ENCODE peak calls at places on chromosomes 3 and 15, in nine cellular contexts. I, S, U, V, X, B, L, N and J are unnamed samples.

GRCh38 chr15:52150043-52150825 is 37.7 kb upstream of the BCL2L10 start:
- DNase-seq in V (no peak), N (no peak), B (no peak), I (no peak), U (no peak), L (no peak), X (no peak), S (no peak), J (no peak)

GRCh38 chr3:126501736-126502135 is 15.8 kb downstream of the UROC1 start:
- DNase-seq in B (no peak), L (no peak), V (no peak), S (no peak), U (no peak), I (peak), N (no peak), X (no peak), J (no peak)

GRCh38 chr3:27675287-27675686 is 46.8 kb downstream of the EOMES start:
- DNase-seq in L (peak), N (no peak), S (no peak), B (peak), X (no peak), I (no peak), V (no peak), U (no peak), J (no peak)

GRCh38 chr3:79461129-79461792 is 306.5 kb downstream of the ROBO1 start:
- DNase-seq in S (no peak), U (no peak), I (no peak), B (no peak), X (no peak), L (peak), V (no peak), N (no peak), J (no peak)

GRCh38 chr3:53597136-53597915 is 102.9 kb downstream of the CACNA1D start:
- DNase-seq in X (no peak), B (no peak), U (peak), V (no peak), I (no peak), L (no peak), N (peak), S (no peak), J (no peak)

GRCh38 chr15:45442497-45443135 is 64.3 kb upstream of the GATM start:
- DNase-seq in U (no peak), X (no peak), N (no peak), V (no peak), L (no peak), I (no peak), S (no peak), B (peak), J (no peak)

GRCh38 chr15:57411945-57412768 is 35.9 kb downstream of the CGNL1 start:
- DNase-seq in V (no peak), B (no peak), U (no peak), L (no peak), S (no peak), X (no peak), N (no peak), I (peak), J (no peak)

GRCh38 chr15:35753486-35753885 is 207.5 kb upstream of the DPH6 start:
- DNase-seq in V (no peak), S (no peak), X (no peak), I (no peak), N (peak), U (no peak), L (peak), B (no peak), J (no peak)

GRCh38 chr3:132218817-132219390 is 98.3 kb upstream of the ACP3 start:
- DNase-seq in B (no peak), U (no peak), V (no peak), X (no peak), S (no peak), I (no peak), L (no peak), N (no peak), J (no peak)

GRCh38 chr3:72260590-72260914 is 475.6 kb upstream of the PROK2 start:
- DNase-seq in N (no peak), B (no peak), I (no peak), V (no peak), L (no peak), X (no peak), S (no peak), U (no peak), J (no peak)

GRCh38 chr3:183252973-183253363 is at the start of gene B3GNT5:
- DNase-seq in V (no peak), L (no peak), S (no peak), N (peak), U (peak), B (peak), I (peak), X (no peak), J (peak)

GRCh38 chr3:20511863-20512262 is 325.9 kb upstream of the SGO1 start:
- DNase-seq in B (peak), X (no peak), U (peak), V (no peak), I (no peak), N (peak), S (peak), L (peak), J (peak)

GRCh38 chr15:100899601-100900000 is 19.6 kb upstream of the LRRK1 start:
- DNase-seq in V (no peak), U (no peak), I (no peak), B (no peak), S (no peak), N (no peak), L (no peak), X (no peak), J (no peak)

GRCh38 chr3:9595877-9596276 is 42.3 kb upstream of the LHFPL4 start:
- DNase-seq in B (no peak), L (no peak), V (no peak), X (no peak), I (no peak), N (no peak), U (no peak), S (no peak), J (no peak)

GRCh38 chr15:88835646-88836045 is 32.4 kb downstream of the ACAN start:
- DNase-seq in N (peak), B (peak), L (no peak), I (no peak), U (no peak), V (no peak), S (no peak), X (no peak), J (no peak)

GRCh38 chr15:57519806-57520205 is 71.9 kb upstream of the MYZAP start:
- DNase-seq in L (no peak), X (no peak), V (no peak), B (no peak), S (no peak), N (no peak), I (no peak), U (no peak), J (no peak)

GRCh38 chr3:155701882-155702465 is 42.9 kb downstream of the PLCH1 start:
- DNase-seq in U (peak), I (no peak), B (peak), L (peak), S (peak), V (peak), X (no peak), N (peak), J (peak)

GRCh38 chr3:14175383-14176037 is 2.9 kb downstream of the XPC start:
- DNase-seq in U (no peak), B (peak), X (peak), I (no peak), V (peak), L (no peak), S (peak), N (peak), J (no peak)

GRCh38 chr3:195105389-195105788 is 165.6 kb downstream of the XXYLT1 start:
- DNase-seq in S (no peak), I (no peak), U (no peak), N (no peak), L (no peak), X (no peak), V (no peak), B (no peak), J (no peak)

GRCh38 chr3:196995646-196996355 is 27.2 kb upstream of the PIGZ start:
- DNase-seq in N (peak), I (peak), V (no peak), U (no peak), X (no peak), S (no peak), B (no peak), L (no peak), J (peak)

GRCh38 chr15:77642793-77643430 is 10.2 kb upstream of the LINGO1 start:
- DNase-seq in U (no peak), L (no peak), I (no peak), N (peak), V (no peak), S (no peak), X (no peak), B (no peak), J (no peak)

GRCh38 chr15:96340611-96341464 is 10.3 kb downstream of the NR2F2 start:
- DNase-seq in B (peak), U (no peak), S (no peak), X (no peak), L (no peak), V (no peak), N (peak), I (peak), J (peak)

GRCh38 chr3:122977645-122978466 is 49.7 kb downstream of the SEMA5B start:
- DNase-seq in L (peak), I (peak), V (no peak), B (peak), X (no peak), S (no peak), U (no peak), N (peak), J (no peak)

GRCh38 chr3:55173504-55173903 is 245.6 kb upstream of the LRTM1 start:
- DNase-seq in S (no peak), I (no peak), L (no peak), B (no peak), N (no peak), X (no peak), U (no peak), V (no peak), J (no peak)

GRCh38 chr3:119302697-119303630 is 8.8 kb downstream of the ARHGAP31 start:
- DNase-seq in S (no peak), L (no peak), X (no peak), I (no peak), V (no peak), B (peak), U (no peak), N (no peak), J (no peak)

GRCh38 chr3:178263236-178263916 is 272.9 kb upstream of the KCNMB2 start:
- DNase-seq in S (no peak), V (no peak), I (no peak), L (no peak), B (peak), U (no peak), N (no peak), X (no peak), J (no peak)